ENCODE peak calls at places on chromosome 5, in five cellular contexts. D, U, E, C and R are unnamed samples.

GRCh38 chr5:111942661-111943401 is 185.8 kb upstream of the NREP start:
- DNase-seq in D (no peak), U (peak), E (no peak), C (no peak), R (no peak)

GRCh38 chr5:43006411-43007202 is 33.5 kb downstream of the ANXA2R start:
- DNase-seq in D (no peak), U (peak), E (peak), C (no peak), R (no peak)

GRCh38 chr5:179307006-179307800 is 38.1 kb downstream of the ADAMTS2 start:
- DNase-seq in D (no peak), U (no peak), E (no peak), C (peak), R (no peak)

GRCh38 chr5:88778736-88779135 is 104.2 kb downstream of the MEF2C start:
- DNase-seq in D (no peak), U (no peak), E (no peak), C (no peak), R (no peak)

GRCh38 chr5:14863105-14863504 is 8.5 kb downstream of the ANKH start:
- DNase-seq in D (no peak), U (no peak), E (no peak), C (no peak), R (no peak)

GRCh38 chr5:162068412-162068811 is 839 bp downstream of the GABRG2 start:
- DNase-seq in D (no peak), U (peak), E (peak), C (no peak), R (no peak)

GRCh38 chr5:93421987-93422391 is 159.0 kb downstream of the NR2F1-AS1 start:
- DNase-seq in D (no peak), U (no peak), E (no peak), C (no peak), R (no peak)

GRCh38 chr5:154770111-154770510 is 14.9 kb downstream of the LARP1 start:
- DNase-seq in D (no peak), U (no peak), E (no peak), C (no peak), R (no peak)

GRCh38 chr5:875931-876330 is 16.7 kb downstream of the BRD9 start:
- DNase-seq in D (no peak), U (no peak), E (no peak), C (no peak), R (no peak)

GRCh38 chr5:178214160-178214803 is 9.9 kb downstream of the HNRNPAB start:
- DNase-seq in D (no peak), U (no peak), E (no peak), C (no peak), R (no peak)

GRCh38 chr5:43117092-43117491 is 3.6 kb upstream of the ZNF131 start:
- DNase-seq in D (no peak), U (no peak), E (no peak), C (no peak), R (no peak)

GRCh38 chr5:143886621-143887301 is 74.8 kb downstream of the HMHB1 start:
- DNase-seq in D (peak), U (no peak), E (peak), C (no peak), R (no peak)

GRCh38 chr5:150131978-150132694 is 23.5 kb downstream of the PDGFRB start:
- DNase-seq in D (peak), U (no peak), E (no peak), C (no peak), R (no peak)

GRCh38 chr5:96720408-96720807 is 58.2 kb downstream of the CAST start:
- DNase-seq in D (no peak), U (no peak), E (no peak), C (no peak), R (no peak)
- TF ChIP-seq CTCF in D (no peak), U (peak), E (peak), C (no peak), R (no peak)

DNA sequence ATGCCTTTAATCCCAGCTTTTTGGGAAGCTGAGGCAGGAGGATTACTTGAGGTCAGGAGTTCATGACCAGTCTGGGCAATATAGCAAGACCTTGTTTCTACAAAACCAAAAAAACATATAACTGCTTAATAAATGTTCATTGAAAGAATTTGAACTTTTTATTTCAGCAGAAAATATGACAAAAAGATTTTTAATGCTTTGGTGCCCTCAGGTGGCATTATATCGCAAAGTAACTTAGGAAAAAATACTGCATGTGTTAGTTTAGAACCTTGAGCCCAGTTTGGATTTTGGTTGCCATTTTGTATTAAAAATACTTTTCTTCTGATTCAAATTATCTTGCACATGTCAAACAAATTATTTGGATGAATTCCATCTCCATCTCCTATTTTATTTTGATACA is 103.2 kb downstream of the GPBP1 start:
- DNase-seq in D (no peak), U (peak), E (peak), C (no peak), R (no peak)
- TF ChIP-seq CTCF in D (no peak), U (peak), E (peak), C (peak), R (peak)

GRCh38 chr5:6202615-6203365 is 175.6 kb downstream of the MED10 start:
- DNase-seq in D (no peak), U (peak), E (no peak), C (no peak), R (no peak)
- TF ChIP-seq CTCF in D (no peak), U (peak), E (no peak), C (no peak), R (no peak)

GRCh38 chr5:132752581-132753125 is 5.4 kb downstream of the CCNI2 start:
- DNase-seq in D (no peak), U (no peak), E (no peak), C (no peak), R (no peak)

GRCh38 chr5:132754111-132754510 is 6.9 kb downstream of the CCNI2 start:
- DNase-seq in D (no peak), U (no peak), E (no peak), C (no peak), R (no peak)

GRCh38 chr5:132756542-132756941 is 9.3 kb downstream of the CCNI2 start:
- DNase-seq in D (no peak), U (no peak), E (no peak), C (no peak), R (no peak)

GRCh38 chr5:132753135-132753987 is 6.1 kb downstream of the CCNI2 start:
- DNase-seq in D (no peak), U (no peak), E (no peak), C (no peak), R (no peak)

DNA sequence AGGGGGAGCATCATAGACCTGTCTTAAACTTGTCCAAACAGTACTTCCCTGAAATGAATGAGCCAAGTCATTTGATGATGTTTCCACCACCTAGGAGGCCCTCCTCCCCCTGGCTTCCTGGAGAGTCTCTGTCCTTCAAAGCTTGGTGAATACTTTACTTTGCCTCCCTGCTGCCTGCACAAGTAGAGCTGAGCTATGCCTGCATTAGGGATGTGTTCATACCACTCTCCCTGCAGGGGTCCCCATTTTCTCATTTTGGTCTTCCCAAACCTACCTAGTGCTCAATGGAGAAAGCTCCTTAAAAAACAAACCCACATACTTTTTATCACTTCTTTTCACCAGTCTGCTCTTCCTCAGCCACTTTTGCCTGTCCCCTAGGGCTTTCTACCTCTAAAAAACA is 7.7 kb downstream of the CCNI2 start:
- DNase-seq in D (no peak), U (peak), E (peak), C (no peak), R (no peak)
- TF ChIP-seq CTCF in D (no peak), U (peak), E (peak), C (no peak), R (no peak)

DNA sequence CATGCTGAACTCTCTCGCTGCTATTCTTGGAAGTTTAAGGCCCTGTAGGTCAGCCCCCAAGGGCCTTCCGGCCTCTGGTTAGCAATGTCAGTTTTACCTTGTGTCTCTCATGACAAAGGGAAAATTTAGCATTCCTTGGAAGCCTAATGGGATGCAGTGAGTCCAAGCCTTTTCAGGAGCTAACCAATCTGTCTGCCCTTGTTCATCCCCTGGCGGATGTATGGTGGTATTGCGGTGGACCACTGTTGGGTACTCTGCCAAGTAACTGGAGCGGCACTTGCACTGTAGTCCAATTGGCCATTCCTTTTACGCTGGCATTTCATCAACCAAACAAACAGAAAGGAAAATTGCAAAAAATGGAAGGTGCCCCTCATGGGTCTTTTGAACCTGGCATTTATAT is 318.4 kb upstream of the NMUR2 start:
- DNase-seq in D (no peak), U (no peak), E (no peak), C (no peak), R (no peak)
- TF ChIP-seq CTCF in D (no peak), U (no peak), E (no peak), C (no peak), R (no peak)

GRCh38 chr5:34817558-34818351 is 21.2 kb upstream of the TTC23L start:
- DNase-seq in D (no peak), U (peak), E (no peak), C (no peak), R (no peak)

GRCh38 chr5:34818717-34819116 is 20.2 kb upstream of the TTC23L start:
- DNase-seq in D (no peak), U (no peak), E (no peak), C (no peak), R (no peak)

GRCh38 chr5:34811691-34812090 is 27.3 kb upstream of the TTC23L start:
- DNase-seq in D (no peak), U (no peak), E (no peak), C (no peak), R (no peak)

GRCh38 chr5:34813473-34813872 is 25.5 kb upstream of the TTC23L start:
- DNase-seq in D (no peak), U (no peak), E (no peak), C (no peak), R (no peak)
- TF ChIP-seq CTCF in D (no peak), U (no peak), E (no peak), C (no peak), R (no peak)

DNA sequence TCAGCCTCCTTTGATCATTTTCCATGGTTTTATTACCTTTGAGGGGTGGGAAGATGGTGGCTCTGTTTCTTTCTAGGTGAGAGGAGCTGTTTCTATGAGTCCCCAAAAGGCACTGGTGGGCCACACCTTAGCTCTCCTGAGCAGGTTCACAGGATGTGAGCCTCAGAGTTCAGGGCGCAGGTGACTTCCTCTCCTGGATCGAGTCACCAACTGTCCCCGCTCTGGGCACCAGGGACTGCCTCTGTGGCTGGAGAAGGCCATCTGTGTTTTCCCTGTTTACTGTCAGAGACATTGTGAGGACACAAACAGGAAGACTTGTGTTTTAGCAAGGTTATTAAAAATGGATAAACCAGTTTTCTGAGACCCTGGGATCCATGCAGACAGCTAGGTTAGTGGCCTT is 68.5 kb downstream of the IL31RA start:
- DNase-seq in D (no peak), U (no peak), E (no peak), C (no peak), R (no peak)
- TF ChIP-seq CTCF in D (no peak), U (no peak), E (no peak), C (no peak), R (no peak)

GRCh38 chr5:60382761-60383160 is 317.2 kb downstream of the DEPDC1B start:
- DNase-seq in D (no peak), U (peak), E (peak), C (no peak), R (no peak)
- TF ChIP-seq CTCF in D (peak), U (peak), E (peak), C (peak), R (peak)